ENCODE peak calls at places on chromosomes 16 and 17, in ten cellular contexts. X is osteocyte, O is mesothelial cell of epicardium, T is AG09319, R is CD14-positive monocyte, D is AG09309, N is GM23338, W is Calu3, F is fibroblast of the aortic adventitia, S is esophagus squamous epithelium. K is an unnamed sample.

GRCh38 chr16:10013364-10013763 is 168.9 kb downstream of the GRIN2A start:
- DNase-seq in X (no peak), O (no peak), T (no peak), R (no peak), D (no peak), N (peak), W (no peak), F (no peak), S (no peak), K (no peak)

GRCh38 chr16:66619036-66619435 is 14.5 kb downstream of the CMTM3 start:
- DNase-seq in X (no peak), O (no peak), T (no peak), R (no peak), D (no peak), N (no peak), W (no peak), F (peak), S (no peak), K (no peak)

GRCh38 chr17:17056167-17056562 is 13.9 kb downstream of the MPRIP start:
- DNase-seq in X (no peak), O (no peak), T (no peak), R (no peak), D (no peak), N (no peak), W (no peak), F (no peak), S (no peak), K (no peak)

GRCh38 chr16:69417537-69418199 is 6.8 kb upstream of the CYB5B start:
- DNase-seq in X (no peak), O (no peak), T (no peak), R (no peak), D (no peak), N (peak), W (no peak), F (peak), S (no peak), K (peak)

GRCh38 chr16:72240949-72241348 is 69.0 kb upstream of the PMFBP1 start:
- DNase-seq in X (no peak), O (no peak), T (no peak), R (no peak), D (no peak), N (no peak), W (no peak), F (no peak), S (no peak), K (no peak)

GRCh38 chr17:83129676-83130075 is 50.3 kb downstream of the METRNL start:
- DNase-seq in X (no peak), O (no peak), T (no peak), R (no peak), D (no peak), N (no peak), W (no peak), F (no peak), S (no peak), K (no peak)

GRCh38 chr17:2954898-2955445 is 108.4 kb downstream of the OR1D5 start:
- DNase-seq in X (peak), O (no peak), T (peak), R (no peak), D (peak), N (no peak), W (peak), F (peak), S (no peak), K (no peak)

GRCh38 chr17:57285681-57286080 is 29.4 kb downstream of the MSI2 start:
- DNase-seq in X (no peak), O (no peak), T (no peak), R (no peak), D (no peak), N (no peak), W (no peak), F (no peak), S (no peak), K (no peak)

GRCh38 chr17:4986951-4987766 is at the start of gene CAMTA2:
- DNase-seq in X (peak), O (peak), T (no peak), R (peak), D (no peak), N (peak), W (peak), F (peak), S (no peak), K (peak)

GRCh38 chr16:80060470-80060869 is 459.9 kb upstream of the MAF start:
- DNase-seq in X (no peak), O (no peak), T (no peak), R (no peak), D (no peak), N (no peak), W (no peak), F (no peak), S (no peak), K (no peak)
- TF ChIP-seq CTCF in X (no peak), O (no peak), T (no peak), R (no peak), D (no peak), N (no peak), W (no peak), F (no peak), S (no peak), K (no peak)

GRCh38 chr16:75095204-75095621 is 21.4 kb downstream of the LDHD start:
- DNase-seq in X (no peak), O (no peak), T (no peak), R (no peak), D (no peak), N (no peak), W (no peak), F (no peak), S (no peak), K (no peak)

GRCh38 chr16:75095637-75096036 is 20.9 kb downstream of the LDHD start:
- DNase-seq in X (no peak), O (no peak), T (no peak), R (no peak), D (no peak), N (no peak), W (no peak), F (no peak), S (no peak), K (no peak)

GRCh38 chr16:75097941-75098897 is 18.4 kb downstream of the LDHD start:
- DNase-seq in X (no peak), O (no peak), T (no peak), R (no peak), D (no peak), N (no peak), W (no peak), F (no peak), S (no peak), K (no peak)

GRCh38 chr16:75097191-75097761 is 19.3 kb downstream of the LDHD start:
- DNase-seq in X (no peak), O (no peak), T (no peak), R (no peak), D (no peak), N (no peak), W (no peak), F (no peak), S (no peak), K (no peak)

DNA sequence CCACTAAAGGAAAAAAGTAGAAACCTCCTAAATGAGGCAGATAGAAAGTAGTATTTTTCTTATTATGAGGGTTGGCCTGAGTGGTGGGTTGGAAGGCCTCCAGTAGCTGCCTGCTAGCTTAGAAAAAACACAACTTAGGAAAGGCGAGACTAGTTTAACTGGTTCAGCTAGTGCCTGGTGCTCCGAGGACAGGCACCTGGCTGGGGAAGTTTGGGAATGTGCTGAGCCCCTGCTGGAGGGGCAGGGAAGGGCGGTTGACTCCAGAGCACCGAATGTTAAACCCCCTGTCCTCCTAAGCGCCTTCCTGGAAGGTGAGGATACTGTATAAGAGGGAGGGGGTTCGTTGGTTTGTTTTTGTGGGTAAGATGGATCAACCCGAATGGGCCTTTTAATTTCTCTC is 19.9 kb downstream of the LDHD start:
- DNase-seq in X (no peak), O (peak), T (no peak), R (no peak), D (no peak), N (peak), W (peak), F (peak), S (no peak), K (no peak)
- TF ChIP-seq CTCF in X (peak), O (peak), T (peak), R (peak), D (peak), N (peak), W (peak), F (peak), S (peak), K (peak)

GRCh38 chr17:6166492-6167179 is 96.5 kb downstream of the WSCD1 start:
- DNase-seq in X (no peak), O (no peak), T (no peak), R (no peak), D (no peak), N (no peak), W (no peak), F (no peak), S (no peak), K (no peak)

GRCh38 chr17:6162892-6163291 is 92.7 kb downstream of the WSCD1 start:
- DNase-seq in X (no peak), O (no peak), T (no peak), R (no peak), D (no peak), N (peak), W (no peak), F (no peak), S (no peak), K (no peak)

GRCh38 chr17:6163632-6164319 is 93.6 kb downstream of the WSCD1 start:
- DNase-seq in X (no peak), O (no peak), T (no peak), R (no peak), D (no peak), N (no peak), W (no peak), F (peak), S (no peak), K (no peak)

GRCh38 chr17:6164996-6165395 is 94.8 kb downstream of the WSCD1 start:
- DNase-seq in X (no peak), O (no peak), T (no peak), R (no peak), D (no peak), N (no peak), W (no peak), F (no peak), S (no peak), K (no peak)

GRCh38 chr17:6165806-6166205 is 95.6 kb downstream of the WSCD1 start:
- DNase-seq in X (no peak), O (no peak), T (no peak), R (no peak), D (no peak), N (no peak), W (no peak), F (no peak), S (no peak), K (no peak)
- TF ChIP-seq CTCF in X (no peak), O (no peak), T (no peak), R (no peak), D (no peak), N (no peak), W (no peak), F (no peak), S (no peak), K (no peak)

GRCh38 chr17:40124279-40125141 is 2.7 kb downstream of the MSL1 start:
- DNase-seq in X (no peak), O (no peak), T (no peak), R (no peak), D (no peak), N (peak), W (peak), F (peak), S (no peak), K (no peak)

GRCh38 chr17:40122466-40122943 is 734 bp downstream of the MSL1 start:
- DNase-seq in X (peak), O (no peak), T (no peak), R (no peak), D (no peak), N (peak), W (peak), F (no peak), S (no peak), K (peak)

GRCh38 chr17:40121886-40122465 is at the start of gene MSL1:
- DNase-seq in X (peak), O (peak), T (no peak), R (peak), D (no peak), N (peak), W (peak), F (peak), S (no peak), K (peak)

GRCh38 chr17:40123811-40124114 is 2.0 kb downstream of the MSL1 start:
- DNase-seq in X (no peak), O (no peak), T (no peak), R (no peak), D (no peak), N (no peak), W (no peak), F (no peak), S (no peak), K (no peak)

DNA sequence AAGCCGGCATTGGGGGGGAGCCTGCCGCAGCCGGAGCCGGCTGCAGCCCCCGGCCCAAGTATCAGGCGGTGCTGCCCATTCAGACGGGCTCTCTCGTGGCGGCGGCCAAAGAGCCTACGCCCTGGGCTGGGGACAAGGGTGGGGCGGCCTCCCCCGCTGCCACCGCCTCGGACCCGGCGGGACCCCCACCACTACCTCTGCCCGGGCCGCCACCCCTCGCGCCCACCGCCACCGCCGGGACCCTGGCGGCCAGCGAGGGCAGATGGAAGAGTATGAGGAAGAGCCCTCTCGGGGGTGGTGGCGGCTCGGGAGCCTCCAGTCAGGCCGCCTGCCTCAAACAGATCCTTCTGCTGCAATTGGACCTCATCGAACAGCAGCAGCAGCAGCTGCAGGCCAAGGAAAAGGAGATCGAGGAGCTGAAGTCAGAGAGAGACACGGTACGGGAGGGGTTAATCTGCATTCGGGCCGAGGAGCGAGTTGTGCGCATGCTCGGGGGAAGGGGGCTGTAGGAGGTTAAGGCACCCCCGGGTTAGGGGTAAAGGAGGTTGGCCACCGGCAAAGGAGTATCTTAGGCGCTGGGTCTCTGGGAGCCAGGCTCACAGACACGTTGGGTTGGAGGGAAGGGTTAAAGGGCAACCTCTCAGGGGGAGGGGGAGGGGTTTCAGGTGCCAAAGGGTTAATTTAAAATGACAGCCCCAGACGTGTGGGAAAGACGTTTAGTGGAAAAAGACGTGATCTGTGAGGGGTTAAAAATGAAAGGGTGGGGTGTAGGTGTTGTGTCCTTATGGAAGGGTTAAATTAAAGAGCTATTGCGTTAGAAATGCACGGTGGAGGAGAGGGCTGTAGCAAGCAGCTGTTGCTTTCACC is 1.4 kb downstream of the MSL1 start:
- DNase-seq in X (peak), O (peak), T (no peak), R (no peak), D (no peak), N (peak), W (peak), F (peak), S (no peak), K (peak)
- TF ChIP-seq CTCF in X (peak), O (no peak), T (no peak), R (peak), D (no peak), N (no peak), W (no peak), F (no peak), S (peak), K (no peak)